ENCODE peak calls at places on chromosome 20, in five cellular contexts. T, L, F, J and G are unnamed samples. For H3K27me3, the result is how much of the 10 kb centered on the place peaks cover.

GRCh38 chr20:6866741-6867140 is 99.3 kb downstream of the BMP2 start:
- DNase-seq in J (no peak), L (no peak), F (no peak), T (no peak), G (no peak)

GRCh38 chr20:2693286-2693995 is 861 bp downstream of the EBF4 start:
- DNase-seq in J (no peak), L (no peak), T (peak), F (peak), G (no peak)

GRCh38 chr20:61430228-61430624 is 178.2 kb downstream of the CDH4 start:
- DNase-seq in L (no peak), F (no peak), T (no peak), J (no peak), G (no peak)

GRCh38 chr20:37803476-37804307 is 99.2 kb upstream of the VSTM2L start:
- DNase-seq in T (no peak), F (no peak), L (no peak), J (no peak), G (no peak)

GRCh38 chr20:36454664-36455427 is 86.5 kb upstream of the MYL9 start:
- DNase-seq in L (peak), F (peak), T (peak), J (peak), G (no peak)

GRCh38 chr20:288956-289692 is 1.4 kb downstream of the C20orf96 start:
- DNase-seq in F (no peak), T (no peak), J (peak), L (no peak), G (no peak)

GRCh38 chr20:29790510-29790909 is 1467.0 kb upstream of the DEFB115 start:
- DNase-seq in L (no peak), T (no peak), F (no peak), J (no peak), G (no peak)

GRCh38 chr20:48642105-48642880 is 185.5 kb downstream of the PREX1 start:
- DNase-seq in L (no peak), J (no peak), T (no peak), F (no peak), G (no peak)

GRCh38 chr20:25486377-25486776 is 78.9 kb downstream of the GINS1 start:
- DNase-seq in L (no peak), J (no peak), F (no peak), T (no peak), G (no peak)

GRCh38 chr20:32333988-32334885 is 23.9 kb upstream of the ASXL1 start:
- DNase-seq in F (peak), L (peak), J (no peak), T (no peak), G (no peak)

GRCh38 chr20:51562027-51562333 is 19.5 kb upstream of the NFATC2 start:
- DNase-seq in T (no peak), L (no peak), F (no peak), J (no peak), G (no peak)

GRCh38 chr20:33539129-33539528 is 49.2 kb downstream of the CBFA2T2 start:
- DNase-seq in J (peak), T (no peak), L (no peak), F (no peak), G (no peak)

GRCh38 chr20:36579996-36580545 is 6.7 kb downstream of the TGIF2 start:
- DNase-seq in F (no peak), L (no peak), T (no peak), J (no peak), G (no peak)

GRCh38 chr20:38032585-38033329 is 499 bp downstream of the TTI1 start:
- DNase-seq in F (no peak), J (no peak), T (peak), L (no peak), G (no peak)

GRCh38 chr20:49510562-49511117 is 28.2 kb upstream of the KCNB1 start:
- DNase-seq in F (no peak), L (peak), T (no peak), J (peak), G (no peak)

GRCh38 chr20:53539516-53539915 is 54.1 kb downstream of the ZNF217 start:
- DNase-seq in J (no peak), F (no peak), L (no peak), T (no peak), G (no peak)

GRCh38 chr20:17835941-17836861 is 132.4 kb downstream of the SNX5 start:
- DNase-seq in F (no peak), J (no peak), L (peak), T (no peak), G (no peak)

GRCh38 chr20:45987108-45987780 is 15.2 kb upstream of the ZNF335 start:
- DNase-seq in J (peak), T (peak), F (peak), L (peak), G (no peak)

DNA sequence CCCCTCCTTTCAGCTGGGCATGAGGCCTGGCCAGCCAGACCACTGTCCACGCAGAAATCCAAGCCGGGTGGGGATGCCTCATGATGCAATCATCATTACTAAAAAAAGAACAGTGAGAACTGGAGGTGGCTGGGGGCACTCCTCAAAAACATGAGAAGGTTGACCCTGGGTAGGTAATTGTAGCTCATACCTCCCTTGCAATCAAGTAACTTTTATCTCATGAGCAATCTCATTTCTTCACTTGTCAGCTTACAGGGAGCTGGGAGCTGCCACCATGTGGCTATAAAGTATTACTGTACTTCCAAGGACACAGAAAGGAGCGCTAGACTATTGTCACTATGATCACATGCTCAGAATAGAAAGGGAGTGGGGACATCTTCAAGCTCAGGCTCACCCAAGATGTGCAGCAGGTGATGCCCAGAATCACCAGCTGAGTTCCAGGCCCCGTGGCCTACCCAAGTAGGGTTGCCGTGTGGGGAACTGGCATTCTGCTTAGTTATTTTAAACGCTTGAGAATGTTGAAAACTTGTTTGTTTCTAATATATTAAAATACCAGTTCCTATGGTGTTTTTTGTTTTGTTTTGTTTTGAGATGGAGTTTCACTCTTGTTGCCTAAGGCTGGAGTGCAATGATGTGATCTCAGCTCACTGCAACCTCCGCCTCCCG is 3.0 kb upstream of the CDH26 start:
- DNase-seq in J (peak), L (no peak), F (no peak), T (peak), G (no peak)
- TF ChIP-seq CTCF in J (peak), L (no peak), F (no peak), T (peak), G (peak)

DNA sequence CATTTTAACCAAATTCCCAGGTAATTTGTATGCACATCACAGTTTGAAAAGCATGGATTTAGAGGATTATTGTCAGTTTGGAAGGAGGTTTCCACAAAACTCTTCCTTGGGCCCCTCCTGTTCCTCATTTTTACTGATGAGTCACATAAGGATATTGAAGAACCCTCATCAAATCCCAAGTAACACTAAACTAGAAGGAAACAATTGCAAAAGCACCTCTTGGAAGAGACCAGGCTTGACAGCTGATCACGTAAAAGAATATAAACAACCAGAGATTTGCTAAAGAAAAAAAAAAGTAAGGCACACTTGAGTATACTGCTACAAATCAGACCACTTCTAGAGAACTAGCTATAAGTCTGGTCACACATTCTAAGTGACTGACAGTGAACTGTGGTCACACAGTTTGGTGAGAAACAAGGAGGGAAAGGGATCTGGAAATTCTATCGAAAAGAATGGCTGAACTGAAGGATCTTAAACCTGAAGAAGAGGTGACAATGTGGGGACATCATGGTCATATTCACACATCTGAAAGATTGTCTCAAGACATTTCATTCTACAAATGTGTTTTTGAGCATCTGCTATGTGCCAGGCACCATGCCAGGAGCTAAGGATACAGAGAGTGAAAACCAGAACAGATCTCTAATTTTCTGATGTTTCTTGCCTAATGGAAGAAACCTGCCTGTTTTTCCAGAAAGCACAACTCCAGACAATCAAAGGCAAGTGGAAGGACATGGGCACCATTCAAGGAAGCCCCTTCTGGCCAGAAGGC is 24.1 kb downstream of the ZHX3 start:
- DNase-seq in T (no peak), J (no peak), L (no peak), F (no peak), G (no peak)
- H3K27ac ChIP-seq in T (no peak), J (no peak), L (no peak), F (no peak), G (no peak)

DNA sequence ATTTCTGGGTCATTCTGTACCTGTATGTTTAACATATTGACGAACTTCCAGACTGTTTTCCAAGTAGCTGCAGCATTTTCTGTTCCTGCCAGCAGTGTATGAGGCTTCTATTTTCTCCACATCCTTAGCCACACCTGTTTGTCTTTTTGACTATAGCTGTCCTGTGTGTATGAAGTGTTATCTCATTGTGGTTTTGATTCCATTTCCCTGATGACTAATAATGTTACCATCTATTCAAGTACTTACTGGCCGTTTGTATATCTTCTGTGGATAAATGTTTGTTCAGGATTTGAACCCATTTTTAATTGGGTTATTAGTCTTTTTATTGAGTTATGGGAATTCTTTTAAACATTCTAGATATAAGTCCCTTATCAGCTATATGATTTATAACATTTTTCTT is 95.2 kb downstream of the JAG1 start:
- DNase-seq in J (peak), L (no peak), F (no peak), T (no peak), G (peak)
- H3K27me3 ChIP-seq in J (under half), L (under half), F (under half), T (under half), G (under half)

DNA sequence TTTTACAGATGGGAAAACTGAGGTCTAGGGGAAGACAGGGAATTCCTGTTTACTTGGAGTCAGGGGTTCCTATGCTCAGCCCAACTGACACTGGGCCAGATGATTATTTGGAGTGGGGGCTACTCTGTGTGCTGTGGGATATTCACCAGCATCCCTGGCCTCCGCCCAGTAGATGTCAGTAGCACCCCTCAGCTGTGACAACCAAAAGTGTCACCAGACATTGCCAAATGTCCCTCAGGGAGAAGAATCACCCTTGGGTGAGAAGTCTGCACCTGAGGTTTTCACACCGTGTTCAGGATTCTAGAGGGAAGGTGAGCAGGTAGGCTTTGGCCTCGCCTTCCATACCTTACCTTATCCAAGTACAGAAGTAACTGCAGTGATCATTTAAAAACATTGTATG is 27.6 kb downstream of the CDH26 start:
- DNase-seq in F (no peak), T (peak), J (peak), L (no peak), G (no peak)
- TF ChIP-seq CTCF in F (no peak), T (peak), J (peak), L (no peak), G (peak)

GRCh38 chr20:34570859-34571306 is 12.4 kb downstream of the MAP1LC3A start:
- DNase-seq in J (peak), L (no peak), T (no peak), F (peak), G (no peak)
- H3K27ac ChIP-seq in J (no peak), L (no peak), T (peak), F (peak), G (no peak)